ENCODE peak calls at places on chromosome 12, in ten cellular contexts. One of them, this sample, is unnamed.
A peak's percentile ranks its signal among the peaks of the same experiment; 100 is the strongest.

GRCh38 chr12:113930249-113930648 is 35.9 kb downstream of the RBM19 start:
- DNase-seq in colonic mucosa: no peak
- DNase-seq in suprapubic skin: no peak
- DNase-seq in cardiac muscle cell: no peak
- DNase-seq in HCT116: no peak
- DNase-seq in SK-N-SH: no peak
- DNase-seq in psoas muscle: no peak
- DNase-seq in fibroblast of pulmonary artery: no peak
- DNase-seq in mammary epithelial cell: no peak
- DNase-seq in tibial artery: no peak
- DNase-seq in this sample: no peak

GRCh38 chr12:96878704-96879103 is 28.4 kb upstream of the NEDD1 start:
- DNase-seq in SK-N-SH: no peak
- DNase-seq in mammary epithelial cell: no peak
- DNase-seq in psoas muscle: no peak
- DNase-seq in suprapubic skin: no peak
- DNase-seq in tibial artery: no peak
- DNase-seq in HCT116: no peak
- DNase-seq in fibroblast of pulmonary artery: peak; percentile 74
- DNase-seq in colonic mucosa: no peak
- DNase-seq in cardiac muscle cell: no peak
- DNase-seq in this sample: no peak

GRCh38 chr12:56931474-56931978 is 2.7 kb downstream of the SDR9C7 start:
- DNase-seq in tibial artery: no peak
- DNase-seq in cardiac muscle cell: peak; percentile 50
- DNase-seq in psoas muscle: no peak
- DNase-seq in SK-N-SH: peak; percentile 46
- DNase-seq in colonic mucosa: peak; percentile 45
- DNase-seq in HCT116: peak; percentile 19
- DNase-seq in suprapubic skin: no peak
- DNase-seq in mammary epithelial cell: peak; percentile 57
- DNase-seq in fibroblast of pulmonary artery: peak; percentile 89
- DNase-seq in this sample: peak; percentile 32

GRCh38 chr12:50985322-50985721 is 33.0 kb downstream of the HIGD1C start:
- DNase-seq in colonic mucosa: peak; percentile 27
- DNase-seq in tibial artery: no peak
- DNase-seq in psoas muscle: no peak
- DNase-seq in mammary epithelial cell: peak; percentile 46
- DNase-seq in fibroblast of pulmonary artery: peak; percentile 83
- DNase-seq in HCT116: peak; percentile 7
- DNase-seq in SK-N-SH: no peak
- DNase-seq in cardiac muscle cell: peak; percentile 5
- DNase-seq in suprapubic skin: no peak
- DNase-seq in this sample: no peak

GRCh38 chr12:74033531-74033930 is 504.1 kb upstream of the ATXN7L3B start:
- DNase-seq in psoas muscle: no peak
- DNase-seq in colonic mucosa: no peak
- DNase-seq in suprapubic skin: no peak
- DNase-seq in cardiac muscle cell: no peak
- DNase-seq in mammary epithelial cell: no peak
- DNase-seq in fibroblast of pulmonary artery: no peak
- DNase-seq in tibial artery: no peak
- DNase-seq in HCT116: no peak
- DNase-seq in SK-N-SH: no peak
- DNase-seq in this sample: no peak

GRCh38 chr12:53600490-53601295 is 25.5 kb downstream of the ATF7 start:
- DNase-seq in suprapubic skin: no peak
- DNase-seq in fibroblast of pulmonary artery: no peak
- DNase-seq in HCT116: no peak
- DNase-seq in SK-N-SH: no peak
- DNase-seq in colonic mucosa: no peak
- DNase-seq in tibial artery: no peak
- DNase-seq in mammary epithelial cell: no peak
- DNase-seq in psoas muscle: no peak
- DNase-seq in cardiac muscle cell: no peak
- DNase-seq in this sample: peak; percentile 22

GRCh38 chr12:119780786-119781434 is 96.2 kb downstream of the CIT start:
- DNase-seq in suprapubic skin: no peak
- DNase-seq in tibial artery: no peak
- DNase-seq in cardiac muscle cell: peak; percentile 49
- DNase-seq in mammary epithelial cell: peak; percentile 61
- DNase-seq in SK-N-SH: peak; percentile 59
- DNase-seq in fibroblast of pulmonary artery: peak; percentile 65
- DNase-seq in colonic mucosa: peak; percentile 61
- DNase-seq in HCT116: peak; percentile 39
- DNase-seq in psoas muscle: no peak
- DNase-seq in this sample: peak; percentile 14

GRCh38 chr12:114397978-114398881 is 7.7 kb downstream of the TBX5 start:
- DNase-seq in cardiac muscle cell: no peak
- DNase-seq in HCT116: no peak
- DNase-seq in colonic mucosa: no peak
- DNase-seq in fibroblast of pulmonary artery: no peak
- DNase-seq in suprapubic skin: no peak
- DNase-seq in tibial artery: no peak
- DNase-seq in SK-N-SH: no peak
- DNase-seq in psoas muscle: no peak
- DNase-seq in mammary epithelial cell: no peak
- DNase-seq in this sample: no peak

GRCh38 chr12:6182279-6182898 is 17.8 kb upstream of the CD9 start:
- DNase-seq in suprapubic skin: no peak
- DNase-seq in SK-N-SH: peak; percentile 87
- DNase-seq in cardiac muscle cell: no peak
- DNase-seq in colonic mucosa: peak; percentile 70
- DNase-seq in HCT116: no peak
- DNase-seq in mammary epithelial cell: peak; percentile 79
- DNase-seq in fibroblast of pulmonary artery: peak; percentile 88
- DNase-seq in tibial artery: peak; percentile 92
- DNase-seq in psoas muscle: peak; percentile 64
- DNase-seq in this sample: peak; percentile 34

GRCh38 chr12:22018860-22019259 is 27.2 kb upstream of the CMAS start:
- DNase-seq in colonic mucosa: no peak
- DNase-seq in psoas muscle: no peak
- DNase-seq in fibroblast of pulmonary artery: peak; percentile 14
- DNase-seq in suprapubic skin: no peak
- DNase-seq in SK-N-SH: no peak
- DNase-seq in cardiac muscle cell: no peak
- DNase-seq in HCT116: no peak
- DNase-seq in mammary epithelial cell: no peak
- DNase-seq in tibial artery: no peak
- DNase-seq in this sample: no peak
- TF ChIP-seq CTCF in colonic mucosa: peak; percentile 32
- TF ChIP-seq CTCF in psoas muscle: peak; percentile 61
- TF ChIP-seq CTCF in fibroblast of pulmonary artery: peak; percentile 32
- TF ChIP-seq CTCF in suprapubic skin: no peak
- TF ChIP-seq CTCF in SK-N-SH: peak; percentile 59
- TF ChIP-seq CTCF in cardiac muscle cell: peak; percentile 38
- TF ChIP-seq CTCF in HCT116: peak; percentile 43
- TF ChIP-seq CTCF in mammary epithelial cell: peak; percentile 33
- TF ChIP-seq CTCF in tibial artery: peak; percentile 35
- TF ChIP-seq CTCF in this sample: peak; percentile 50

DNA sequence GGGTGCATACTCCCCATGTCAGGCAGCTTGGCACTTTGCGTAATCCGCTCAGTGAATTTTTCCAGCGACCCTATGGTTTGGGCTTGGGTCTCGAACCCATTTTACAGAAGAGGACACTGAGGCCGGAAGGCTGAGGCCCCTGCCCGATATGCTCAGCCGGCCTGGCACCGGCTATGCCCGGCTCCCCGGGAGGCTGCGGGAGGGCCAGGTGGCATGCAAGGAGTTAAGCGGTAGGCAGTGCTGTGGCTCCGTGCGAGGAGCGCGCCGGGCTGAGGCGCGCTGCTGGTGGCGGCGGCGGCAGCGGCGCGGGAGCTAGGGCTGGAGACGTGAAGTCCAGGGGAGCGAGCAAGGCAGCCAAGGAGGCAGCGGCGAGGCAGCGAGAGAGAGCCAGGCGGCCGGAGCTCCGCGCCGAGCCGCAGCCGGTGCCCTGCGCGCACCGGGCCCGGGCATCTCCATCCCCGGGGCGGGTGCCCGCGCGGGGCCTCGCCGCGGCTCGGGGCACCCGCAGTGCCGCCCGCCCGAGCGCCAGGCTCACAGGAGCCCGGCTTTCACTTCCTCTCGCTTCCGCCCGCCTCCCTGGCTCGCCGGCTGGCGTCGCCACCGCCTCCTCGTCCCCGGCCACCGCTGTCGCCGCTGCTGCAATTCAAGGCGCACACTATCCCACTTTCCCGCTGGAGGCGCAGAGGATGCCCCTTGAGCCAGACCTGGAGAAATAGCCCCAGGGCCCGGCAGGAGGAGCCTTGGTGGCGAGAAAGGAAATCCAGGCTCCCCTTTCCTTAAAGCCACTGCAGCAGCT is at the start of gene WSCD2:
- DNase-seq in fibroblast of pulmonary artery: peak; percentile 3
- DNase-seq in psoas muscle: peak; percentile 62
- DNase-seq in cardiac muscle cell: peak; percentile 84
- DNase-seq in tibial artery: peak; percentile 80
- DNase-seq in mammary epithelial cell: peak; percentile 18
- DNase-seq in HCT116: peak; percentile 32
- DNase-seq in colonic mucosa: no peak
- DNase-seq in SK-N-SH: peak; percentile 90
- DNase-seq in suprapubic skin: no peak
- DNase-seq in this sample: no peak
- H3K4me3 ChIP-seq in fibroblast of pulmonary artery: no peak within 1 kb of the TSS
- H3K4me3 ChIP-seq in psoas muscle: peak within 1 kb of the TSS; percentile 46
- H3K4me3 ChIP-seq in cardiac muscle cell: peak within 1 kb of the TSS; percentile 36
- H3K4me3 ChIP-seq in tibial artery: peak within 1 kb of the TSS; percentile 50
- H3K4me3 ChIP-seq in mammary epithelial cell: peak within 1 kb of the TSS; percentile 48
- H3K4me3 ChIP-seq in HCT116: peak within 1 kb of the TSS; percentile 44
- H3K4me3 ChIP-seq in colonic mucosa: peak within 1 kb of the TSS; percentile 15
- H3K4me3 ChIP-seq in SK-N-SH: no peak within 1 kb of the TSS
- H3K4me3 ChIP-seq in suprapubic skin: peak within 1 kb of the TSS; percentile 59
- H3K4me3 ChIP-seq in this sample: peak within 1 kb of the TSS; percentile 23

DNA sequence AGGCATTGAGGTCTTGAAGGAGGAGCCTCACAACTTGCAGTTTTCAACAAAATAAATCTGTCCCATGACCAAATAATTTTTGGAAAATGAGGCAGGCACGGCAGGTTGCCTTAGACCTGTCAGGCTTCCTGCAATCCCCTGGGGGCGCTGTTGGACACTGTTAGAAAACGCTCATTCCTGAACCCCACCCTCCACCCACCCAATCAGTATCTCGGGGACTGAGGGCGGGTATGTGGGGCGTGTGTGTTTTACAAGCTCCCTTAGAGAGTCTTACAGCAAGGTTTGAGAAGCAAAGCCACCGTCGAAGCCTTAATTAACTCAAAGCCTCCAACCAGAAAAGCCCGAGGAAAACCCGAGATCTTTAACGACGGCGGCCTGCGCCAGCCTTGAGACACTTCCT is 122.8 kb downstream of the GLT1D1 start:
- DNase-seq in cardiac muscle cell: peak; percentile 59
- DNase-seq in SK-N-SH: no peak
- DNase-seq in colonic mucosa: peak; percentile 40
- DNase-seq in fibroblast of pulmonary artery: no peak
- DNase-seq in HCT116: no peak
- DNase-seq in suprapubic skin: no peak
- DNase-seq in mammary epithelial cell: no peak
- DNase-seq in tibial artery: no peak
- DNase-seq in psoas muscle: no peak
- DNase-seq in this sample: no peak
- TF ChIP-seq CTCF in cardiac muscle cell: no peak
- TF ChIP-seq CTCF in SK-N-SH: no peak
- TF ChIP-seq CTCF in colonic mucosa: peak; percentile 31
- TF ChIP-seq CTCF in fibroblast of pulmonary artery: no peak
- TF ChIP-seq CTCF in HCT116: no peak
- TF ChIP-seq CTCF in suprapubic skin: no peak
- TF ChIP-seq CTCF in mammary epithelial cell: no peak
- TF ChIP-seq CTCF in tibial artery: no peak
- TF ChIP-seq CTCF in psoas muscle: no peak
- TF ChIP-seq CTCF in this sample: peak; percentile 17

GRCh38 chr12:107319536-107320030 is 226.2 kb upstream of the CRY1 start:
- DNase-seq in HCT116: no peak
- DNase-seq in mammary epithelial cell: peak; percentile 26
- DNase-seq in tibial artery: no peak
- DNase-seq in colonic mucosa: no peak
- DNase-seq in suprapubic skin: no peak
- DNase-seq in psoas muscle: no peak
- DNase-seq in cardiac muscle cell: peak; percentile 31
- DNase-seq in fibroblast of pulmonary artery: no peak
- DNase-seq in SK-N-SH: peak; percentile 61
- DNase-seq in this sample: no peak

GRCh38 chr12:107318554-107318803 is 225.1 kb upstream of the CRY1 start:
- DNase-seq in tibial artery: no peak
- DNase-seq in fibroblast of pulmonary artery: no peak
- DNase-seq in mammary epithelial cell: no peak
- DNase-seq in cardiac muscle cell: no peak
- DNase-seq in suprapubic skin: no peak
- DNase-seq in psoas muscle: no peak
- DNase-seq in HCT116: no peak
- DNase-seq in colonic mucosa: no peak
- DNase-seq in SK-N-SH: no peak
- DNase-seq in this sample: no peak

GRCh38 chr12:107320031-107320928 is 226.9 kb upstream of the CRY1 start:
- DNase-seq in suprapubic skin: no peak
- DNase-seq in tibial artery: no peak
- DNase-seq in SK-N-SH: peak; percentile 59
- DNase-seq in psoas muscle: peak; percentile 67
- DNase-seq in HCT116: no peak
- DNase-seq in mammary epithelial cell: peak; percentile 91
- DNase-seq in fibroblast of pulmonary artery: peak; percentile 45
- DNase-seq in colonic mucosa: peak; percentile 44
- DNase-seq in cardiac muscle cell: peak; percentile 61
- DNase-seq in this sample: peak; percentile 47

GRCh38 chr12:107317751-107318553 is 224.6 kb upstream of the CRY1 start:
- DNase-seq in suprapubic skin: peak; percentile 88
- DNase-seq in mammary epithelial cell: peak; percentile 94
- DNase-seq in fibroblast of pulmonary artery: peak; percentile 86
- DNase-seq in colonic mucosa: peak; percentile 82
- DNase-seq in HCT116: peak; percentile 78
- DNase-seq in tibial artery: peak; percentile 73
- DNase-seq in SK-N-SH: peak; percentile 96
- DNase-seq in cardiac muscle cell: peak; percentile 96
- DNase-seq in psoas muscle: peak; percentile 90
- DNase-seq in this sample: peak; percentile 27

GRCh38 chr12:107318804-107319535 is 225.6 kb upstream of the CRY1 start:
- DNase-seq in mammary epithelial cell: peak; percentile 65
- DNase-seq in tibial artery: no peak
- DNase-seq in cardiac muscle cell: peak; percentile 64
- DNase-seq in psoas muscle: peak; percentile 48
- DNase-seq in HCT116: no peak
- DNase-seq in SK-N-SH: peak; percentile 65
- DNase-seq in fibroblast of pulmonary artery: peak; percentile 49
- DNase-seq in colonic mucosa: no peak
- DNase-seq in suprapubic skin: no peak
- DNase-seq in this sample: no peak
- H3K4me3 ChIP-seq in mammary epithelial cell: peak overlapping the region; percentile 76
- H3K4me3 ChIP-seq in tibial artery: peak overlapping the region; percentile 31
- H3K4me3 ChIP-seq in cardiac muscle cell: peak overlapping the region; percentile 48
- H3K4me3 ChIP-seq in psoas muscle: peak overlapping the region; percentile 57
- H3K4me3 ChIP-seq in HCT116: peak overlapping the region; percentile 66
- H3K4me3 ChIP-seq in SK-N-SH: peak overlapping the region; percentile 69
- H3K4me3 ChIP-seq in fibroblast of pulmonary artery: peak overlapping the region; percentile 49
- H3K4me3 ChIP-seq in colonic mucosa: peak overlapping the region; percentile 54
- H3K4me3 ChIP-seq in suprapubic skin: peak overlapping the region; percentile 68
- H3K4me3 ChIP-seq in this sample: peak overlapping the region; percentile 43